ENCODE peak calls at places on chromosomes 5 and 9, in nine cellular contexts. One of them, this sample, is unnamed.

GRCh38 chr5:150184990-150185952 is 4.6 kb upstream of the SLC6A7 start:
- DNase-seq in fibroblast of pulmonary artery: no peak
- DNase-seq in Calu3: no peak
- DNase-seq in astrocyte of the spinal cord: no peak
- DNase-seq in PC-9: no peak
- DNase-seq in HepG2: peak
- DNase-seq in CD8-positive, alpha-beta T cell: no peak
- DNase-seq in fibroblast of lung: no peak
- DNase-seq in endodermal cell: no peak
- DNase-seq in this sample: no peak

GRCh38 chr5:132776077-132776931 is 735 bp downstream of the SEPTIN8 start:
- DNase-seq in fibroblast of pulmonary artery: no peak
- DNase-seq in Calu3: peak
- DNase-seq in astrocyte of the spinal cord: no peak
- DNase-seq in PC-9: no peak
- DNase-seq in HepG2: peak
- DNase-seq in CD8-positive, alpha-beta T cell: no peak
- DNase-seq in fibroblast of lung: peak
- DNase-seq in endodermal cell: peak
- DNase-seq in this sample: peak

GRCh38 chr5:133993152-133993548 is 11.6 kb downstream of the VDAC1 start:
- DNase-seq in fibroblast of pulmonary artery: peak
- DNase-seq in Calu3: no peak
- DNase-seq in astrocyte of the spinal cord: peak
- DNase-seq in PC-9: peak
- DNase-seq in HepG2: no peak
- DNase-seq in CD8-positive, alpha-beta T cell: no peak
- DNase-seq in fibroblast of lung: peak
- DNase-seq in endodermal cell: no peak
- DNase-seq in this sample: no peak

GRCh38 chr5:78411596-78411995 is 51.2 kb downstream of the SCAMP1 start:
- DNase-seq in fibroblast of pulmonary artery: no peak
- DNase-seq in Calu3: no peak
- DNase-seq in astrocyte of the spinal cord: no peak
- DNase-seq in PC-9: no peak
- DNase-seq in HepG2: no peak
- DNase-seq in CD8-positive, alpha-beta T cell: no peak
- DNase-seq in fibroblast of lung: peak
- DNase-seq in endodermal cell: no peak
- DNase-seq in this sample: no peak

GRCh38 chr9:113756476-113757198 is 119.5 kb upstream of the ZNF618 start:
- DNase-seq in fibroblast of pulmonary artery: peak
- DNase-seq in Calu3: no peak
- DNase-seq in astrocyte of the spinal cord: no peak
- DNase-seq in PC-9: no peak
- DNase-seq in HepG2: no peak
- DNase-seq in CD8-positive, alpha-beta T cell: no peak
- DNase-seq in fibroblast of lung: no peak
- DNase-seq in endodermal cell: no peak
- DNase-seq in this sample: no peak

GRCh38 chr9:37943329-37944265 is 39.7 kb upstream of the SLC25A51 start:
- DNase-seq in fibroblast of pulmonary artery: peak
- DNase-seq in Calu3: no peak
- DNase-seq in astrocyte of the spinal cord: peak
- DNase-seq in PC-9: peak
- DNase-seq in HepG2: no peak
- DNase-seq in CD8-positive, alpha-beta T cell: no peak
- DNase-seq in fibroblast of lung: peak
- DNase-seq in endodermal cell: no peak
- DNase-seq in this sample: no peak

GRCh38 chr9:36808246-36808645 is 225.8 kb downstream of the PAX5 start:
- DNase-seq in fibroblast of pulmonary artery: no peak
- DNase-seq in Calu3: no peak
- DNase-seq in astrocyte of the spinal cord: no peak
- DNase-seq in PC-9: no peak
- DNase-seq in HepG2: no peak
- DNase-seq in CD8-positive, alpha-beta T cell: no peak
- DNase-seq in fibroblast of lung: no peak
- DNase-seq in endodermal cell: no peak
- DNase-seq in this sample: no peak

GRCh38 chr5:37721447-37721871 is 118.4 kb downstream of the GDNF start:
- DNase-seq in fibroblast of pulmonary artery: peak
- DNase-seq in Calu3: no peak
- DNase-seq in astrocyte of the spinal cord: peak
- DNase-seq in PC-9: no peak
- DNase-seq in HepG2: no peak
- DNase-seq in CD8-positive, alpha-beta T cell: no peak
- DNase-seq in fibroblast of lung: no peak
- DNase-seq in endodermal cell: no peak
- DNase-seq in this sample: no peak

GRCh38 chr9:113624721-113625120 is 161.2 kb downstream of the RGS3 start:
- DNase-seq in fibroblast of pulmonary artery: no peak
- DNase-seq in Calu3: no peak
- DNase-seq in astrocyte of the spinal cord: peak
- DNase-seq in PC-9: no peak
- DNase-seq in HepG2: no peak
- DNase-seq in CD8-positive, alpha-beta T cell: no peak
- DNase-seq in fibroblast of lung: no peak
- DNase-seq in endodermal cell: peak
- DNase-seq in this sample: no peak

GRCh38 chr5:91182763-91183162 is 200.4 kb downstream of the ARRDC3 start:
- DNase-seq in fibroblast of pulmonary artery: peak
- DNase-seq in Calu3: no peak
- DNase-seq in astrocyte of the spinal cord: no peak
- DNase-seq in PC-9: no peak
- DNase-seq in HepG2: no peak
- DNase-seq in CD8-positive, alpha-beta T cell: no peak
- DNase-seq in fibroblast of lung: peak
- DNase-seq in endodermal cell: peak
- DNase-seq in this sample: no peak

GRCh38 chr9:83620841-83621636 is 1.9 kb upstream of the IDNK start:
- DNase-seq in fibroblast of pulmonary artery: peak
- DNase-seq in Calu3: peak
- DNase-seq in astrocyte of the spinal cord: peak
- DNase-seq in PC-9: no peak
- DNase-seq in HepG2: peak
- DNase-seq in CD8-positive, alpha-beta T cell: no peak
- DNase-seq in fibroblast of lung: peak
- DNase-seq in endodermal cell: peak
- DNase-seq in this sample: peak

GRCh38 chr9:89872913-89873707 is 268.3 kb downstream of the GADD45G start:
- DNase-seq in fibroblast of pulmonary artery: no peak
- DNase-seq in Calu3: no peak
- DNase-seq in astrocyte of the spinal cord: no peak
- DNase-seq in PC-9: no peak
- DNase-seq in HepG2: no peak
- DNase-seq in CD8-positive, alpha-beta T cell: no peak
- DNase-seq in fibroblast of lung: no peak
- DNase-seq in endodermal cell: peak
- DNase-seq in this sample: no peak

GRCh38 chr9:135219676-135220600 is 132.5 kb downstream of the OLFM1 start:
- DNase-seq in fibroblast of pulmonary artery: no peak
- DNase-seq in Calu3: no peak
- DNase-seq in astrocyte of the spinal cord: no peak
- DNase-seq in PC-9: no peak
- DNase-seq in HepG2: no peak
- DNase-seq in CD8-positive, alpha-beta T cell: no peak
- DNase-seq in fibroblast of lung: no peak
- DNase-seq in endodermal cell: peak
- DNase-seq in this sample: no peak

GRCh38 chr9:83623634-83623991 is 670 bp downstream of the IDNK start:
- DNase-seq in fibroblast of pulmonary artery: no peak
- DNase-seq in Calu3: no peak
- DNase-seq in astrocyte of the spinal cord: peak
- DNase-seq in PC-9: peak
- DNase-seq in HepG2: peak
- DNase-seq in CD8-positive, alpha-beta T cell: no peak
- DNase-seq in fibroblast of lung: no peak
- DNase-seq in endodermal cell: no peak
- DNase-seq in this sample: no peak

GRCh38 chr5:107542831-107543231 is 127.9 kb downstream of the EFNA5 start:
- DNase-seq in fibroblast of pulmonary artery: peak
- DNase-seq in Calu3: peak
- DNase-seq in astrocyte of the spinal cord: peak
- DNase-seq in PC-9: peak
- DNase-seq in HepG2: peak
- DNase-seq in CD8-positive, alpha-beta T cell: no peak
- DNase-seq in fibroblast of lung: peak
- DNase-seq in endodermal cell: no peak
- DNase-seq in this sample: no peak

GRCh38 chr9:88198346-88198807 is 60.1 kb upstream of the SPATA31C2 start:
- DNase-seq in fibroblast of pulmonary artery: peak
- DNase-seq in Calu3: peak
- DNase-seq in astrocyte of the spinal cord: peak
- DNase-seq in PC-9: peak
- DNase-seq in HepG2: no peak
- DNase-seq in CD8-positive, alpha-beta T cell: no peak
- DNase-seq in fibroblast of lung: peak
- DNase-seq in endodermal cell: no peak
- DNase-seq in this sample: no peak

GRCh38 chr9:16013826-16014225 is 461.0 kb downstream of the CCDC171 start:
- DNase-seq in fibroblast of pulmonary artery: no peak
- DNase-seq in Calu3: no peak
- DNase-seq in astrocyte of the spinal cord: no peak
- DNase-seq in PC-9: no peak
- DNase-seq in HepG2: no peak
- DNase-seq in CD8-positive, alpha-beta T cell: no peak
- DNase-seq in fibroblast of lung: no peak
- DNase-seq in endodermal cell: no peak
- DNase-seq in this sample: no peak

DNA sequence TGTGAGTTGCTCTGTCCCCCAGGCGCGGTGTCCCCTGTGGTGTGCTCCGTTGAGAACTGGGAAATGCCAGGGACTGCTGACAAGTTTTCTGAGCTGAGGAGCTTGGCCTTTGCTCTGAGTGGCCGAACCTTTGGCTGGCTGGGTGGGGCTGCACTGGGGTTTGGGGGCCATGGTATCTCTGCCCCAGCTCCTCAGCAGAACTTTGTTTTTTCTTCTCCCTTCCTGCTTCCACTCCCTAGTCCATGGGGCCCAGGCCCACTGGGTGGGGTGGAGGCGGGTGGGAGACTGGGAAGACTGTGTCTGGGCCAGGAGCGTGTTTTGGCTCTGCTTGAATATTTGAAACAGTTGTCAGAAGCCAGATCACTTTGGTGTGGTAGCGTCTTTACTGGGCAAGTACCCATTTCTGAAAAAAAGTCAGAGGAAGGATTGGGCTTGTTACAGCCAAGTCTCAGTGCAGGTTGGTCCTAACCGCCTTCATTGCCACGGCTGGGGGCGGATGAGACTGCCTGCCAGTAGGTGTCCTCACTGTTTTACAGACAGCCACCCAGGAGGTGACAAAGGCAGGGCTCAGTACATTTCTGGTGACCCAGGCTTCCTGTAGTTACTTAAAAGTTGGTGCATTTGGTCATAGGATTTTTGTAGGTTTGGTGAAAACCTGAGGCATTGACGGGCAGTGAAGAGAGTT is 92.7 kb downstream of the DAB2IP start:
- DNase-seq in fibroblast of pulmonary artery: peak
- DNase-seq in Calu3: peak
- DNase-seq in astrocyte of the spinal cord: peak
- DNase-seq in PC-9: no peak
- DNase-seq in HepG2: peak
- DNase-seq in CD8-positive, alpha-beta T cell: peak
- DNase-seq in fibroblast of lung: peak
- DNase-seq in endodermal cell: peak
- DNase-seq in this sample: no peak
- TF ChIP-seq CTCF in fibroblast of pulmonary artery: peak
- TF ChIP-seq CTCF in Calu3: peak
- TF ChIP-seq CTCF in astrocyte of the spinal cord: peak
- TF ChIP-seq CTCF in PC-9: peak
- TF ChIP-seq CTCF in HepG2: peak
- TF ChIP-seq CTCF in CD8-positive, alpha-beta T cell: peak
- TF ChIP-seq CTCF in fibroblast of lung: peak
- TF ChIP-seq CTCF in endodermal cell: peak
- TF ChIP-seq CTCF in this sample: peak

DNA sequence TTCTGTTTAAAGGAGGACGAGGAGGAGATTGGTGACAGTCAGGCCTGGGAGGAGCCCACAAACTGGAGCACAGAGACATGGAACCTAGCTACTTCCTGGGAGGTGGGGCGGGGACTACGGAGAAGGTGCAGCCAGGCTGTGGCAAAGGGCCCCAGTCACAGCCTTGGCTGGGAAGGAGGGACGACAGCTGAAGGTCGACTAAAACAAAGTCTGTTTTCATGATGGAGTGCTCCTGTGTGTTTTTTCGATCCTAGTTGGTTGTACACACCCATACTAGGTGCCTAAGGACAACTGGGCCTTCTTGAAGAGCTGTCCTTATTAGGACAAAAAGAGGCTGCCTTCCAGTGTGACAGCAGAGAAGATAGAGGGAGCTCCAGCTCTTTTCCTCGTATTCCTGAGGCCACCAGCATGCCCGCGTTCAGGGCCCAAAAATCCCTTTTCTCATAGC is 2.9 kb downstream of the CCDC107 start:
- DNase-seq in fibroblast of pulmonary artery: peak
- DNase-seq in Calu3: no peak
- DNase-seq in astrocyte of the spinal cord: peak
- DNase-seq in PC-9: no peak
- DNase-seq in HepG2: peak
- DNase-seq in CD8-positive, alpha-beta T cell: no peak
- DNase-seq in fibroblast of lung: peak
- DNase-seq in endodermal cell: no peak
- DNase-seq in this sample: no peak
- TF ChIP-seq CTCF in fibroblast of pulmonary artery: peak
- TF ChIP-seq CTCF in Calu3: no peak
- TF ChIP-seq CTCF in astrocyte of the spinal cord: peak
- TF ChIP-seq CTCF in PC-9: peak
- TF ChIP-seq CTCF in HepG2: peak
- TF ChIP-seq CTCF in CD8-positive, alpha-beta T cell: no peak
- TF ChIP-seq CTCF in fibroblast of lung: peak
- TF ChIP-seq CTCF in endodermal cell: peak
- TF ChIP-seq CTCF in this sample: no peak

DNA sequence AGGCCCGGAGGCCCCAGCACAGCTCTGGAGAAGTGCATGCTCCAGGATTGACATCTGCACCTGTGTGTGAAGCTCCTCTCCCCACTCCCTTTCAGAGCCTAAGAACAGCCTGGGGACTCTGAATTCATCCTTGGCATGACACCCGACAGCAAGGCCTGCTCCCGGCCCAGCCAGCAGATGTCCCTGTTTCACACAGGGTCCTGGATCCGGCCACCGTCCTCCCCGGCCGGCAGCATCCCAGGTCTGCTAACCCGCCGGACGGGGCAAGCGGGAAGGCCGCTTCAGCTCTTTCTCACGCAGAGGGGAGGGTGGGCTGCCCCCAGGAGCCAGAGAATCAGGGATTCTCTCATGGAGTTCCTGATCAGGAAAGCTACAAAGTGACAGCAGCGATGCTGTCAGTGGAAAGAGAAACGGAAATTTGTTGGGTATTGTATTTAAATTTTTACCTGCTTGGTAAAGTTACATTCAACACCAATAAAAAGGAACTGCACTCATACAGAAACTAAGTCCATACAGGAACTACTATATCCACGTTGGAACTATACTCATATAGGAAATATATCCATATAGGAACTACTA is 325.3 kb upstream of the IRX4 start:
- DNase-seq in fibroblast of pulmonary artery: peak
- DNase-seq in Calu3: no peak
- DNase-seq in astrocyte of the spinal cord: no peak
- DNase-seq in PC-9: no peak
- DNase-seq in HepG2: peak
- DNase-seq in CD8-positive, alpha-beta T cell: no peak
- DNase-seq in fibroblast of lung: no peak
- DNase-seq in endodermal cell: peak
- DNase-seq in this sample: peak
- TF ChIP-seq CTCF in fibroblast of pulmonary artery: peak
- TF ChIP-seq CTCF in Calu3: no peak
- TF ChIP-seq CTCF in astrocyte of the spinal cord: no peak
- TF ChIP-seq CTCF in PC-9: peak
- TF ChIP-seq CTCF in HepG2: peak
- TF ChIP-seq CTCF in CD8-positive, alpha-beta T cell: no peak
- TF ChIP-seq CTCF in fibroblast of lung: peak
- TF ChIP-seq CTCF in endodermal cell: peak
- TF ChIP-seq CTCF in this sample: peak

GRCh38 chr9:92636627-92637026 is 33.3 kb downstream of the IPPK start:
- DNase-seq in fibroblast of pulmonary artery: no peak
- DNase-seq in Calu3: no peak
- DNase-seq in astrocyte of the spinal cord: no peak
- DNase-seq in PC-9: no peak
- DNase-seq in HepG2: no peak
- DNase-seq in CD8-positive, alpha-beta T cell: no peak
- DNase-seq in fibroblast of lung: no peak
- DNase-seq in endodermal cell: peak
- DNase-seq in this sample: no peak
- TF ChIP-seq CTCF in fibroblast of pulmonary artery: no peak
- TF ChIP-seq CTCF in Calu3: no peak
- TF ChIP-seq CTCF in astrocyte of the spinal cord: peak
- TF ChIP-seq CTCF in PC-9: no peak
- TF ChIP-seq CTCF in HepG2: no peak
- TF ChIP-seq CTCF in CD8-positive, alpha-beta T cell: no peak
- TF ChIP-seq CTCF in fibroblast of lung: peak
- TF ChIP-seq CTCF in endodermal cell: peak
- TF ChIP-seq CTCF in this sample: no peak

This sample was measured in neural crest cell.